ENCODE peak calls at places on chromosomes 11 and 22, in four cellular contexts. B, V, A and F are unnamed samples.

GRCh38 chr11:14081541-14082211 is 119.2 kb downstream of the SPON1 start:
- DNase-seq in A (no peak), B (no peak), V (no peak), F (no peak)

GRCh38 chr11:77038825-77039326 is 4.7 kb downstream of the B3GNT6 start:
- DNase-seq in V (no peak), B (no peak), A (no peak), F (peak)

GRCh38 chr11:102197759-102198158 is 87.5 kb downstream of the YAP1 start:
- DNase-seq in V (no peak), A (no peak), B (no peak), F (no peak)

GRCh38 chr11:22244986-22245592 is 52.2 kb downstream of the ANO5 start:
- DNase-seq in B (no peak), A (peak), V (peak), F (peak)

GRCh38 chr11:2315395-2316168 is 13.8 kb downstream of the TSPAN32 start:
- DNase-seq in A (no peak), V (no peak), B (no peak), F (no peak)

GRCh38 chr22:41949297-41949965 is 2.5 kb upstream of the CENPM start:
- DNase-seq in V (no peak), B (no peak), A (no peak), F (no peak)

GRCh38 chr22:32617271-32617670 is 142.7 kb downstream of the FBXO7 start:
- DNase-seq in A (no peak), V (no peak), B (no peak), F (no peak)

GRCh38 chr11:117870176-117870952 is 6.1 kb downstream of the FXYD6 start:
- DNase-seq in V (no peak), A (no peak), B (no peak), F (no peak)

GRCh38 chr22:43639228-43639948 is 172.7 kb downstream of the EFCAB6 start:
- DNase-seq in B (no peak), A (no peak), V (no peak), F (no peak)

GRCh38 chr22:48579035-48579914 is 1248.4 kb downstream of the BRD1 start:
- DNase-seq in B (no peak), A (no peak), V (no peak), F (no peak)

GRCh38 chr22:40123387-40123786 is 54.3 kb upstream of the TNRC6B start:
- DNase-seq in V (no peak), B (no peak), A (no peak), F (no peak)

GRCh38 chr11:47330002-47330911 is 22.2 kb downstream of the MYBPC3 start:
- DNase-seq in B (no peak), V (no peak), A (no peak), F (no peak)

GRCh38 chr11:134418119-134418840 is 6.2 kb upstream of the B3GAT1 start:
- DNase-seq in A (no peak), B (no peak), V (peak), F (no peak)

GRCh38 chr11:117621226-117621625 is 175.8 kb downstream of the DSCAML1 start:
- DNase-seq in B (no peak), A (no peak), V (no peak), F (no peak)

GRCh38 chr11:59208956-59209355 is 3.8 kb downstream of the MPEG1 start:
- DNase-seq in A (no peak), V (no peak), B (no peak), F (no peak)

GRCh38 chr11:32830796-32831195 is 1.1 kb downstream of the PRRG4 start:
- DNase-seq in V (no peak), B (no peak), A (no peak), F (no peak)

GRCh38 chr11:77159937-77160495 is 32.0 kb downstream of the MYO7A start:
- DNase-seq in V (no peak), B (no peak), A (no peak), F (no peak)

GRCh38 chr11:67664696-67665536 is 9.5 kb downstream of the ALDH3B2 start:
- DNase-seq in B (no peak), V (no peak), A (no peak), F (no peak)

GRCh38 chr11:64861227-64861970 is 16.9 kb upstream of the CDC42BPG start:
- DNase-seq in V (no peak), B (no peak), A (no peak), F (peak)

GRCh38 chr11:2762031-2762380 is 62.2 kb upstream of the KCNQ1OT1 start:
- DNase-seq in A (no peak), B (no peak), V (no peak), F (no peak)

GRCh38 chr22:43253839-43254238 is 66.9 kb upstream of the TTLL12 start:
- DNase-seq in V (no peak), B (no peak), A (no peak), F (no peak)

GRCh38 chr11:129458278-129458677 is 82.6 kb downstream of the BARX2 start:
- DNase-seq in V (peak), A (no peak), B (no peak), F (no peak)

GRCh38 chr22:36331306-36331911 is 56.4 kb downstream of the MYH9 start:
- DNase-seq in A (no peak), V (peak), B (peak), F (peak)

GRCh38 chr11:134414772-134415765 is 3.0 kb upstream of the B3GAT1 start:
- DNase-seq in B (no peak), V (no peak), A (no peak), F (no peak)

GRCh38 chr11:128271401-128271800 is 316.0 kb downstream of the ETS1 start:
- DNase-seq in V (no peak), B (no peak), A (no peak), F (no peak)

GRCh38 chr11:94067010-94067409 is 45.9 kb downstream of the HEPHL1 start:
- DNase-seq in B (no peak), V (no peak), A (no peak), F (no peak)

GRCh38 chr11:67538823-67539505 is 15.7 kb upstream of the CABP2 start:
- DNase-seq in B (no peak), A (no peak), V (no peak), F (no peak)

GRCh38 chr11:46907606-46908005 is 10.7 kb downstream of the LRP4 start:
- DNase-seq in A (no peak), B (no peak), V (no peak), F (no peak)

GRCh38 chr22:31084811-31085492 is 3.8 kb downstream of the SMTN start:
- DNase-seq in V (peak), A (peak), B (peak), F (peak)

GRCh38 chr22:22745225-22746060 is 101.0 kb downstream of the GGTLC2 start:
- DNase-seq in A (peak), B (peak), V (peak), F (peak)

GRCh38 chr22:49052560-49052959 is 775.1 kb downstream of the BRD1 start:
- DNase-seq in A (no peak), V (no peak), B (no peak), F (no peak)

GRCh38 chr11:11534981-11535380 is 86.8 kb downstream of the GALNT18 start:
- DNase-seq in B (no peak), V (no peak), A (no peak), F (no peak)

GRCh38 chr11:116595305-116595880 is 177.4 kb downstream of the BUD13 start:
- DNase-seq in V (no peak), B (no peak), A (no peak), F (no peak)

GRCh38 chr22:42930810-42931420 is 73.8 kb upstream of the ARFGAP3 start:
- DNase-seq in B (no peak), V (no peak), A (no peak), F (peak)

GRCh38 chr11:117696489-117696888 is 100.5 kb downstream of the DSCAML1 start:
- DNase-seq in A (no peak), V (no peak), B (no peak), F (no peak)

GRCh38 chr22:27597703-27598444 is 203.7 kb downstream of the MN1 start:
- DNase-seq in A (no peak), V (no peak), B (no peak), F (no peak)

GRCh38 chr22:49933236-49933921 is 14.9 kb downstream of the CRELD2 start:
- DNase-seq in V (peak), A (no peak), B (peak), F (no peak)

GRCh38 chr11:122517403-122518379 is 137.8 kb upstream of the UBASH3B start:
- DNase-seq in B (no peak), A (no peak), V (no peak), F (no peak)